ENCODE peak calls at places on chromosomes 13 and 19, in five cellular contexts. C is astrocyte of the hippocampus; T is stimulated activated CD4-positive, alpha-beta T cell treated with anti-CD3 and anti-CD28 coated beads, TNF-alpha, amount 100 ng/mL, for 48 hours; S is foreskin fibroblast; P is T-helper 1 cell. N is an unnamed sample.
A peak's percentile ranks its signal among the peaks of the same experiment; 100 is the strongest.

GRCh38 chr13:111361873-111362648 is 41.6 kb downstream of the TEX29 start:
- DNase-seq in T (no peak), P (no peak), C (no peak), S (no peak), N (no peak)

GRCh38 chr19:13841339-13842293 is 35.3 kb upstream of the NANOS3 start:
- DNase-seq in C (peak; percentile 63), T (no peak), P (no peak), S (no peak), N (no peak)

GRCh38 chr19:750640-751423 is at the start of gene MISP:
- DNase-seq in S (no peak), P (no peak), T (no peak), C (no peak), N (no peak)

GRCh38 chr13:101690871-101691270 is 238.4 kb downstream of the ITGBL1 start:
- DNase-seq in S (no peak), P (no peak), T (no peak), C (no peak), N (no peak)

GRCh38 chr19:947707-948533 is 22.1 kb downstream of the ARID3A start:
- DNase-seq in S (no peak), C (no peak), T (no peak), P (no peak), N (peak; percentile 96)

GRCh38 chr13:112729408-112729807 is 39.6 kb downstream of the ATP11A start:
- DNase-seq in T (no peak), S (no peak), C (no peak), P (no peak), N (no peak)

GRCh38 chr19:2123682-2124387 is 27.1 kb downstream of the IZUMO4 start:
- DNase-seq in S (no peak), P (no peak), T (no peak), C (peak; percentile 32), N (no peak)

GRCh38 chr19:38543807-38544568 is 73.8 kb downstream of the MAP4K1 start:
- DNase-seq in T (peak; percentile 24), C (peak; percentile 77), S (peak; percentile 71), P (no peak), N (peak; percentile 46)

GRCh38 chr19:15550273-15550672 is 41.9 kb downstream of the CYP4F22 start:
- DNase-seq in C (no peak), S (no peak), T (no peak), P (no peak), N (no peak)

GRCh38 chr19:51462276-51462675 is 4.0 kb upstream of the SIGLEC8 start:
- DNase-seq in S (no peak), P (no peak), C (no peak), T (no peak), N (no peak)

GRCh38 chr13:111940892-111941291 is 126.1 kb upstream of the SOX1 start:
- DNase-seq in C (no peak), P (no peak), S (no peak), T (no peak), N (no peak)

GRCh38 chr13:45206340-45206739 is 5.5 kb upstream of the KCTD4 start:
- DNase-seq in S (peak; percentile 79), P (no peak), T (no peak), C (peak; percentile 88), N (no peak)

GRCh38 chr19:36151144-36152051 is 849 bp downstream of the COX7A1 start:
- DNase-seq in S (no peak), C (no peak), T (no peak), P (no peak), N (no peak)